ENCODE peak calls at places on chromosomes 13 and 19, in four cellular contexts. X, A, I and D are unnamed samples.

GRCh38 chr19:10758978-10759377 is 41.1 kb downstream of the DNM2 start:
- DNase-seq in X (no peak), A (no peak), I (no peak), D (no peak)

GRCh38 chr13:60933638-60934037 is 482.0 kb downstream of the PCDH20 start:
- DNase-seq in X (no peak), A (no peak), I (no peak), D (no peak)

GRCh38 chr13:46369506-46370268 is 17.4 kb downstream of the RUBCNL start:
- DNase-seq in X (no peak), A (no peak), I (no peak), D (no peak)

GRCh38 chr13:46804391-46804815 is 7.4 kb upstream of the ESD start:
- DNase-seq in X (no peak), A (peak; percentile 9), I (no peak), D (no peak)

GRCh38 chr19:13441810-13442512 is 64.3 kb downstream of the CACNA1A start:
- DNase-seq in X (peak; percentile 64), A (peak; percentile 35), I (no peak), D (peak; percentile 65)

GRCh38 chr13:55230570-55230908 is 1910.2 kb upstream of the PRR20A start:
- DNase-seq in X (no peak), A (no peak), I (no peak), D (no peak)

GRCh38 chr13:28251462-28251861 is 113.1 kb downstream of the PAN3 start:
- DNase-seq in X (no peak), A (no peak), I (no peak), D (no peak)

GRCh38 chr13:23750383-23751121 is 138.6 kb downstream of the MIPEP start:
- DNase-seq in X (no peak), A (no peak), I (no peak), D (no peak)

GRCh38 chr19:7673995-7674667 is 2.8 kb upstream of the MCEMP1 start:
- DNase-seq in X (peak; percentile 90), A (peak; percentile 21), I (no peak), D (peak; percentile 86)

GRCh38 chr13:51815848-51816247 is 11.9 kb upstream of the DHRS12 start:
- DNase-seq in X (no peak), A (no peak), I (no peak), D (no peak)

GRCh38 chr19:46812898-46813569 is 24.6 kb upstream of the SLC1A5 start:
- DNase-seq in X (peak; percentile 48), A (peak; percentile 26), I (no peak), D (no peak)

GRCh38 chr19:12202250-12202649 is 39.4 kb downstream of the ZNF136 start:
- DNase-seq in X (no peak), A (peak; percentile 56), I (no peak), D (no peak)

GRCh38 chr19:36210497-36210896 is 4.0 kb downstream of the ZNF565 start:
- DNase-seq in X (no peak), A (no peak), I (no peak), D (no peak)

GRCh38 chr19:57560049-57560491 is 407 bp upstream of the ZNF550 start:
- DNase-seq in X (no peak), A (no peak), I (no peak), D (no peak)

GRCh38 chr13:33249066-33249465 is 36.5 kb downstream of the STARD13 start:
- DNase-seq in X (no peak), A (no peak), I (no peak), D (no peak)

GRCh38 chr19:42303876-42304275 is 1.5 kb upstream of the PAFAH1B3 start:
- DNase-seq in X (no peak), A (no peak), I (no peak), D (no peak)

GRCh38 chr19:16224266-16225045 is 26.7 kb downstream of the AP1M1 start:
- DNase-seq in X (no peak), A (no peak), I (no peak), D (no peak)

GRCh38 chr19:30097746-30098280 is 155.8 kb downstream of the URI1 start:
- DNase-seq in X (no peak), A (no peak), I (no peak), D (no peak)

GRCh38 chr19:55373993-55374757 is 2.5 kb upstream of the TMEM190 start:
- DNase-seq in X (no peak), A (no peak), I (no peak), D (no peak)

GRCh38 chr19:29324717-29325116 is 111.8 kb upstream of the UQCRFS1 start:
- DNase-seq in X (no peak), A (no peak), I (no peak), D (no peak)

GRCh38 chr13:79522583-79522982 is 41.6 kb downstream of the NDFIP2 start:
- DNase-seq in X (no peak), A (no peak), I (peak; percentile 69), D (no peak)

GRCh38 chr19:43743059-43743458 is 11.7 kb downstream of the SMG9 start:
- DNase-seq in X (no peak), A (no peak), I (no peak), D (no peak)

GRCh38 chr13:45807520-45808099 is 43.9 kb downstream of the SIAH3 start:
- DNase-seq in X (peak; percentile 35), A (peak; percentile 60), I (peak; percentile 8), D (peak; percentile 59)

GRCh38 chr13:42022796-42023493 is 25.5 kb upstream of the DGKH start:
- DNase-seq in X (no peak), A (no peak), I (no peak), D (no peak)

GRCh38 chr13:20360041-20360491 is 127.9 kb upstream of the GJB6 start:
- DNase-seq in X (peak; percentile 17), A (no peak), I (no peak), D (no peak)

GRCh38 chr13:111598751-111599150 is 278.3 kb downstream of the TEX29 start:
- DNase-seq in X (no peak), A (no peak), I (no peak), D (no peak)

GRCh38 chr13:44667950-44668349 is 91.8 kb upstream of the TSC22D1 start:
- DNase-seq in X (no peak), A (no peak), I (no peak), D (no peak)

GRCh38 chr19:43105496-43105895 is 23.0 kb upstream of the PSG2 start:
- DNase-seq in X (no peak), A (no peak), I (no peak), D (no peak)

GRCh38 chr19:3192684-3193083 is 7.0 kb downstream of the NCLN start:
- DNase-seq in X (no peak), A (no peak), I (no peak), D (no peak)

GRCh38 chr19:15448778-15449619 is 757 bp downstream of the WIZ start:
- DNase-seq in X (no peak), A (no peak), I (no peak), D (no peak)

GRCh38 chr19:10269333-10270179 is 1.4 kb upstream of the ICAM1 start:
- DNase-seq in X (peak; percentile 80), A (peak; percentile 51), I (no peak), D (peak; percentile 86)

GRCh38 chr19:776549-776948 is 20.7 kb upstream of the PTBP1 start:
- DNase-seq in X (no peak), A (no peak), I (no peak), D (no peak)
- TF ChIP-seq BHLHE40 in X (no peak), A (no peak), I (no peak), D (no peak)

GRCh38 chr13:113739527-113740285 is 19.3 kb upstream of the TMEM255B start:
- DNase-seq in X (no peak), A (no peak), I (no peak), D (no peak)
- TF ChIP-seq FOXM1 in X (no peak), A (no peak), I (no peak), D (no peak)

GRCh38 chr13:50268500-50268899 is 253.3 kb downstream of the KCNRG start:
- DNase-seq in X (no peak), A (no peak), I (no peak), D (no peak)
- TF ChIP-seq BHLHE40 in X (no peak), A (no peak), I (no peak), D (no peak)

GRCh38 chr19:17579523-17580244 is 24.2 kb downstream of the COLGALT1 start:
- DNase-seq in X (peak; percentile 91), A (no peak), I (no peak), D (peak; percentile 89)

GRCh38 chr19:17577698-17578097 is 22.2 kb downstream of the COLGALT1 start:
- DNase-seq in X (no peak), A (no peak), I (no peak), D (no peak)

GRCh38 chr19:17582613-17583012 is 27.2 kb downstream of the COLGALT1 start:
- DNase-seq in X (no peak), A (no peak), I (no peak), D (peak; percentile 4)

GRCh38 chr19:17581211-17581874 is 25.9 kb downstream of the COLGALT1 start:
- DNase-seq in X (no peak), A (no peak), I (no peak), D (no peak)

DNA sequence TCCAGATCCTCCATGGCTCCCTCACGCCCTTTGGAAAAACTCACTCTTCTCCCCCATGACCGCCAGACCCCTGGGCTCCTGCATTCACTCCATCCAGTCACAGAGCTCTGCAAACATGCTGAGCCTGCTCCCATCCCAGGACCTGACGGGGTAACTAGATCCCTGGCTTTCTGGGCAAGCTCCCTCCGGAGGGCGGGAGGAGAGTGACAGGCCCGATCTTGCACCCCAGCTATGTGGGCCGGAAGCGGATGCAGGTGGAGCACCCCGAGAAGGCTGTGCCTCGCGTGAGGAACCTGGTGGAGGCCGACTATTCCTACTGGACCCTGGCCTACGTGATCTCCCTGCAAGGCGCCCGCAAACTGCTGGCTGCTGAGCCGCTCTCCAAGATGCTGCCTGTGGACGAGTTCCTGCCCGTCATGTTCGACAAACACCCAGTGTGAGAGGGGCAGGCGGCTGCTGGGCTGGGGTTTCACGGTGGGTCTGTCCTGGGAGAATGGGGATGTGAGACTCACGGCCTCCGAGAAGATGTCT is 25.1 kb downstream of the COLGALT1 start:
- DNase-seq in X (no peak), A (no peak), I (no peak), D (no peak)
- TF ChIP-seq FOXM1 in X (no peak), A (no peak), I (no peak), D (no peak)